ENCODE peak calls at places on chromosome 17, in seven cellular contexts. G is astrocyte, E is A549, R is PC-3, J is progenitor cell of endocrine pancreas, K is ascending aorta, Q is lower lobe of right lung. N is an unnamed sample.

GRCh38 chr17:53628011-53628410 is 194.7 kb upstream of the KIF2B start:
- DNase-seq in J (no peak), Q (no peak), K (no peak), R (peak), E (no peak), G (peak), N (peak)

GRCh38 chr17:60153606-60154355 is 4.0 kb downstream of the CA4 start:
- DNase-seq in J (no peak), E (no peak), K (no peak), R (no peak), Q (peak), G (no peak), N (peak)

GRCh38 chr17:75848523-75849303 is 4.5 kb upstream of the UNC13D start:
- DNase-seq in E (peak), G (no peak), Q (peak), J (peak), K (no peak), R (peak), N (peak)

GRCh38 chr17:9115446-9116265 is 94.3 kb downstream of the NTN1 start:
- DNase-seq in E (peak), J (no peak), R (no peak), G (peak), K (peak), Q (no peak), N (peak)

GRCh38 chr17:49990921-49991320 is 4.1 kb downstream of the DLX3 start:
- DNase-seq in E (no peak), J (no peak), G (no peak), R (no peak), Q (no peak), K (no peak), N (no peak)

GRCh38 chr17:2700491-2701141 is 10.9 kb downstream of the CLUH start:
- DNase-seq in G (no peak), K (peak), E (no peak), J (no peak), Q (peak), R (no peak), N (no peak)

GRCh38 chr17:21361020-21361809 is 14.9 kb upstream of the KCNJ12 start:
- DNase-seq in R (no peak), K (no peak), J (no peak), E (no peak), Q (no peak), G (no peak), N (no peak)

GRCh38 chr17:1999557-2000251 is 25.4 kb downstream of the RTN4RL1 start:
- DNase-seq in R (peak), Q (no peak), K (no peak), J (no peak), E (no peak), G (no peak), N (no peak)

GRCh38 chr17:80981062-80981902 is 10.4 kb upstream of the CHMP6 start:
- DNase-seq in K (no peak), J (peak), G (no peak), E (no peak), R (peak), Q (no peak), N (no peak)

GRCh38 chr17:8925141-8925540 is 40.4 kb downstream of the PIK3R5 start:
- DNase-seq in K (no peak), Q (no peak), G (no peak), R (no peak), E (no peak), J (no peak), N (no peak)

GRCh38 chr17:40520991-40521453 is 19.6 kb upstream of the TNS4 start:
- DNase-seq in J (no peak), Q (no peak), G (no peak), E (no peak), R (no peak), K (no peak), N (no peak)

GRCh38 chr17:76685846-76686245 is 24.9 kb downstream of the MXRA7 start:
- DNase-seq in E (no peak), G (no peak), R (no peak), Q (no peak), K (no peak), J (no peak), N (no peak)

GRCh38 chr17:19238167-19238505 is 970 bp downstream of the EPN2 start:
- DNase-seq in G (no peak), Q (peak), R (peak), K (peak), E (peak), J (peak), N (no peak)

GRCh38 chr17:10050597-10051101 is 145.6 kb upstream of the RCVRN start:
- DNase-seq in K (no peak), Q (no peak), E (no peak), J (no peak), G (no peak), R (no peak), N (peak)

GRCh38 chr17:8698142-8699050 is 46.2 kb downstream of the CCDC42 start:
- DNase-seq in Q (no peak), E (no peak), R (no peak), K (peak), J (no peak), G (peak), N (peak)

GRCh38 chr17:2837147-2837561 is 40.9 kb downstream of the RAP1GAP2 start:
- DNase-seq in K (no peak), J (no peak), Q (no peak), E (no peak), G (no peak), R (no peak), N (no peak)

GRCh38 chr17:57286372-57287105 is 30.2 kb downstream of the MSI2 start:
- DNase-seq in G (no peak), K (no peak), E (no peak), Q (no peak), J (no peak), R (no peak), N (no peak)

GRCh38 chr17:17055286-17056166 is 13.3 kb downstream of the MPRIP start:
- DNase-seq in J (no peak), K (peak), G (no peak), R (no peak), Q (no peak), E (no peak), N (no peak)

GRCh38 chr17:73798111-73798748 is 154.0 kb upstream of the SDK2 start:
- DNase-seq in K (peak), R (peak), G (peak), J (no peak), Q (no peak), E (peak), N (peak)

GRCh38 chr17:73792994-73793393 is 148.7 kb upstream of the SDK2 start:
- DNase-seq in G (no peak), K (peak), Q (no peak), R (no peak), J (no peak), E (no peak), N (no peak)

GRCh38 chr17:73797594-73798110 is 153.4 kb upstream of the SDK2 start:
- DNase-seq in K (peak), G (no peak), R (no peak), Q (no peak), E (peak), J (no peak), N (no peak)

GRCh38 chr17:73794336-73794735 is 150.1 kb upstream of the SDK2 start:
- DNase-seq in Q (no peak), G (no peak), J (no peak), E (no peak), R (no peak), K (peak), N (no peak)

GRCh38 chr17:73795730-73796129 is 151.5 kb upstream of the SDK2 start:
- DNase-seq in Q (no peak), R (peak), J (no peak), G (no peak), E (no peak), K (no peak), N (no peak)
- TF ChIP-seq CTCF in Q (no peak), R (no peak), J (no peak), G (no peak), E (no peak), K (no peak), N (no peak)

GRCh38 chr17:79290726-79291125 is 216.1 kb downstream of the ENGASE start:
- DNase-seq in R (no peak), J (no peak), E (no peak), K (no peak), G (no peak), Q (no peak), N (no peak)

GRCh38 chr17:79285973-79286372 is 211.3 kb downstream of the ENGASE start:
- DNase-seq in R (no peak), Q (no peak), G (no peak), K (no peak), E (no peak), J (no peak), N (no peak)

GRCh38 chr17:79288950-79289349 is 214.3 kb downstream of the ENGASE start:
- DNase-seq in G (no peak), J (no peak), R (no peak), K (no peak), Q (no peak), E (no peak), N (no peak)

GRCh38 chr17:79282294-79282693 is 207.7 kb downstream of the ENGASE start:
- DNase-seq in J (no peak), Q (no peak), K (no peak), G (no peak), R (no peak), E (no peak), N (no peak)

DNA sequence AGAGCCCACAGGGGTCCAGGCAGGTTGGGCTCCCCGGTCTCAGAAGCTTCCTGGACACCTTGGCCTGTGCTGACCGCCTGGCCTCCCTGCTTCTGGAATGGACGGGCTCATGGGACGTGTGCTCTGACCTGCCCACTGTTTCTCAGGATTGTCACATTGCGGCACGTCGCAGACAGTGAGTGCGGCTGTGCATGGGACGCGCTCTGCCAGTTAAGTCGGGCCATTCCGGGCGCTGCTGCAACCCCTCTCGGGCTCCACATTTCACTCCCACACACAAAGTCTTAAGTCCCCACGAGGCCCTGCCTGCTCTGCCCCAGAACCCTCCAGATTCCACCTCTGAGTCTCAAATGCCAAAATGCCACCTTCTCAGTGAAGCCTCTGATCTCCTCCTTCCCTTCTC is 213.1 kb downstream of the ENGASE start:
- DNase-seq in Q (no peak), K (no peak), G (no peak), E (no peak), J (no peak), R (no peak), N (no peak)
- TF ChIP-seq CTCF in Q (no peak), K (no peak), G (no peak), E (no peak), J (no peak), R (no peak), N (no peak)

GRCh38 chr17:32274101-32274500 is 8.5 kb downstream of the RHBDL3 start:
- DNase-seq in Q (no peak), G (no peak), R (no peak), K (no peak), J (no peak), E (no peak), N (no peak)

GRCh38 chr17:32276217-32276616 is 10.6 kb downstream of the RHBDL3 start:
- DNase-seq in E (no peak), K (no peak), R (no peak), G (no peak), J (no peak), Q (no peak), N (no peak)

GRCh38 chr17:32277284-32277683 is 11.7 kb downstream of the RHBDL3 start:
- DNase-seq in E (no peak), J (no peak), K (no peak), Q (no peak), R (no peak), G (peak), N (peak)

GRCh38 chr17:32274643-32275042 is 9.0 kb downstream of the RHBDL3 start:
- DNase-seq in R (no peak), E (no peak), Q (peak), K (no peak), G (no peak), J (no peak), N (no peak)

GRCh38 chr17:32275060-32276042 is 9.7 kb downstream of the RHBDL3 start:
- DNase-seq in K (no peak), G (peak), E (peak), Q (peak), R (peak), J (no peak), N (peak)
- TF ChIP-seq CTCF in K (no peak), G (no peak), E (no peak), Q (no peak), R (no peak), J (no peak), N (no peak)

DNA sequence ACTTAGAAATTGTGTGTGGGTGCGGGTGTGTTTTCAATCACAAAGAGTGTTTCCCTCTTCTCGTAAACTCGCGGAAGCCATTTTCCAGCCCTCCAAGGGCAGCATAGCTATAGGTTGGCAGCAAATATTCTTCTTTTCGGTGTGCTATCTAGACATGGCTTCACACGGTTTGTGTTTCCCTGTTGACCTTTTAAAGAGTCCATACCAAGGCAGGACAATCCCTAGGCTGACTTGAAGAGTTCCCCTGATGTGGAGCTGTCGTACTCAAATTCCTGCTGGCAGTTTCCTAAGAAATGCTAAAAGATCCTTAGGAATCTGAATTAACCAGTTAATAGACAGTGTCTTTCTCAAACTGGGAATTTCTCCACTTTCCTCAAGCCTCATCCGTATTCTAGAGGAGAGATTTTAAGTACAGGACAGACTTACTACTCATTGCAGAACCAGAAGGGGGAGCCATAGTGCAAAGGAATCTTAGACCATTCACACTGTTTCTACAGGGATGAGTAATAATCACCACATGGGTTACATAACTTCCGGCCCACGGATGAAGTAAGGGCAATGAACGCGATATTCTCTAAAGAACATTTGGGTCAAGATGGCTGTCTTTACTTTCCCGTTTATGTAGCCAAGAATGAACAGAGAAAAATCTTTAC is 288.6 kb upstream of the ELAC2 start:
- DNase-seq in J (no peak), Q (no peak), K (no peak), G (peak), R (peak), E (peak), N (peak)
- TF ChIP-seq CTCF in J (peak), Q (peak), K (no peak), G (peak), R (peak), E (peak), N (peak)

GRCh38 chr17:82350182-82351030 is 8.6 kb upstream of the TEX19 start:
- DNase-seq in K (no peak), G (no peak), E (no peak), R (no peak), J (no peak), Q (no peak), N (no peak)
- TF ChIP-seq CTCF in K (no peak), G (no peak), E (peak), R (no peak), J (no peak), Q (no peak), N (no peak)

DNA sequence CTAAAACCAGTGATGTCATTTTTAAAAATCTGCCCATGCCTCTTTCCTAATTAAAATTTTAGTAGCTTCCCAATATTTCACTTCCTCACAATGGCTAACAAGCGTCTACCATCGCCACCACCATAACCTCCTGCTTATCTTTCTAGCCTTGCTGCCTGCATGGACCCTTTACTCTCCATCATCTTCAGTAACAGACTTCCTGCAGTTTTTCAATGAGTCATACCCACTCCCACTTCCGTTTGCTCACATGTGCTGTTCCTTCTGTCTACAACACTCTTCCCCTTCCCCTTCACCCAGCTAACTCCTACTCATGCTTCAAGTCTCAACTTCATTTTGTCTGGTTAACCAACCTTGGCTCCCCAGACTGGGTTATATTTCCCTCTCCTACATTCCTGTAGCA is 12.8 kb upstream of the SKAP1 start:
- DNase-seq in K (no peak), R (peak), Q (no peak), E (no peak), J (no peak), G (no peak), N (peak)
- TF ChIP-seq CTCF in K (no peak), R (no peak), Q (no peak), E (no peak), J (no peak), G (no peak), N (no peak)